ENCODE peak calls at places on chromosomes 13 and 19, in six cellular contexts. V is A549, K is body of pancreas, I is transverse colon, X is lower leg skin, C is stomach. F is an unnamed sample.
A peak's percentile ranks its signal among the peaks of the same experiment; 100 is the strongest.

GRCh38 chr19:15404780-15405211 is 14.0 kb downstream of the AKAP8L start:
- DNase-seq in K (no peak), X (no peak), V (no peak), C (no peak), I (no peak), F (no peak)

GRCh38 chr19:30719189-30719990 is 347.2 kb downstream of the ZNF536 start:
- DNase-seq in C (peak; percentile 62), X (no peak), V (peak; percentile 33), K (peak; percentile 80), I (peak; percentile 60), F (peak; percentile 38)

GRCh38 chr19:19860756-19861390 is 4.8 kb upstream of the ZNF253 start:
- DNase-seq in I (no peak), X (no peak), K (no peak), V (no peak), C (no peak), F (no peak)

GRCh38 chr13:40446365-40446764 is 220.1 kb downstream of the FOXO1 start:
- DNase-seq in I (no peak), C (no peak), V (no peak), X (no peak), K (no peak), F (no peak)

GRCh38 chr19:811511-812048 is 10.2 kb downstream of the PLPPR3 start:
- DNase-seq in I (no peak), C (no peak), V (no peak), K (no peak), X (no peak), F (no peak)

GRCh38 chr19:55212447-55212846 is 3.1 kb upstream of the PTPRH start:
- DNase-seq in K (no peak), I (peak; percentile 67), X (no peak), V (peak; percentile 81), C (no peak), F (no peak)

GRCh38 chr13:46492946-46493345 is 60.0 kb upstream of the LRCH1 start:
- DNase-seq in C (no peak), V (peak; percentile 43), I (no peak), K (no peak), X (no peak), F (peak; percentile 6)

GRCh38 chr19:2962018-2962670 is 15.2 kb upstream of the TLE6 start:
- DNase-seq in X (peak; percentile 83), C (peak; percentile 49), I (peak; percentile 47), K (peak; percentile 66), V (peak; percentile 66), F (no peak)

GRCh38 chr19:9054768-9055167 is 32.1 kb upstream of the OR1M1 start:
- DNase-seq in K (no peak), X (peak; percentile 17), C (no peak), V (peak; percentile 70), I (no peak), F (no peak)

GRCh38 chr19:54297759-54298305 is 15.1 kb downstream of the LILRA5 start:
- DNase-seq in I (no peak), X (no peak), K (no peak), C (no peak), V (peak; percentile 29), F (no peak)

GRCh38 chr19:16035601-16036297 is 40.5 kb upstream of the TPM4 start:
- DNase-seq in C (no peak), K (no peak), V (no peak), X (no peak), I (no peak), F (no peak)

DNA sequence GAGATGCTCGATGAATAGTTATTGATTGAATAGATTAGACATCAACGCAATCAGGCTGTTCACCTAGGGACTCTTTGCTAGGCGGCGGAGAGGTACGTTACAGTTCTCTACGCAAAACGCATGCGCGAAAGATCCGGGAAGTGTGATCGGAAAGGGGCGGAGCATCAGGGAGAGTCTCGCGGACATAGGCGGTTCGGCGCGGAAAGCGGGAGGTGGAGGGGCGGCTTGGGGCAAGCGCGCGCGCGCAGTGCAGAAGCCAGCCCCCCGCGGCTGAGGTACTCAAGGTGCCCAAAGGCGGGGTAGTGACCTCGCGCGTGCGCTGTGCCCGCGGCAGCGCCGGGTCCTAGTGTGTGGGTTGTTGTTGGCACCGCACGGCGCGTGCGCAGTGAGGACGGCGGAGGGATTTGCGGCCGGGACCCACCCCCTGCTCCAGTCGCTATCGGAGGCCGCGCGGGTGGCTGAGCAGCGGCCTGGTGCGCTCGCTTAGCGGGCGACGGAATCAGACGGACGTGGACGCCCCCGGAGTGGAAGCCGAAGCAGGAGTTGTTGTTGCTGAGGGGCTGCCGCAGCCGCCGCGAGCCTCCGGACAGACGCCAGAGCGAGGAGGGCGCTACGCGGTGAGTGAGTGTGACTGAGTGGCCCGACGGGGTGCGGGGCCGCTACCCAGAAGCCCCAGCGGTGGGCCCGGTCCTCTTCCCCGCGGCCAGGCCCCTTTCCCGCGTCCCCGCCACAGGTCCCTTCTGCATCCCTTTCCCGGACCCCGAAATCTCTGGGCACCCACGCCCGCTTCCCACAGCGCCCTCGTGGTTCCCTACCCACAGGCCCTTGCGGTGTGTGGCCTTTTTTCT is at the start of gene SNRNP70:
- DNase-seq in X (peak; percentile 98), C (peak; percentile 100), I (peak; percentile 99), K (peak; percentile 99), V (peak; percentile 100), F (peak; percentile 95)
- TF ChIP-seq POLR2A in X (peak; percentile 79), C (peak; percentile 60), I (peak; percentile 87), K (peak; percentile 95), V (peak; percentile 94), F (peak; percentile 65)

GRCh38 chr19:1864480-1865171 is 1.2 kb upstream of the KLF16 start:
- DNase-seq in K (peak; percentile 69), C (peak; percentile 73), I (peak; percentile 83), X (no peak), V (peak; percentile 72), F (peak; percentile 88)
- TF ChIP-seq POLR2A in K (peak; percentile 39), C (no peak), I (no peak), X (no peak), V (peak; percentile 11), F (peak; percentile 26)

DNA sequence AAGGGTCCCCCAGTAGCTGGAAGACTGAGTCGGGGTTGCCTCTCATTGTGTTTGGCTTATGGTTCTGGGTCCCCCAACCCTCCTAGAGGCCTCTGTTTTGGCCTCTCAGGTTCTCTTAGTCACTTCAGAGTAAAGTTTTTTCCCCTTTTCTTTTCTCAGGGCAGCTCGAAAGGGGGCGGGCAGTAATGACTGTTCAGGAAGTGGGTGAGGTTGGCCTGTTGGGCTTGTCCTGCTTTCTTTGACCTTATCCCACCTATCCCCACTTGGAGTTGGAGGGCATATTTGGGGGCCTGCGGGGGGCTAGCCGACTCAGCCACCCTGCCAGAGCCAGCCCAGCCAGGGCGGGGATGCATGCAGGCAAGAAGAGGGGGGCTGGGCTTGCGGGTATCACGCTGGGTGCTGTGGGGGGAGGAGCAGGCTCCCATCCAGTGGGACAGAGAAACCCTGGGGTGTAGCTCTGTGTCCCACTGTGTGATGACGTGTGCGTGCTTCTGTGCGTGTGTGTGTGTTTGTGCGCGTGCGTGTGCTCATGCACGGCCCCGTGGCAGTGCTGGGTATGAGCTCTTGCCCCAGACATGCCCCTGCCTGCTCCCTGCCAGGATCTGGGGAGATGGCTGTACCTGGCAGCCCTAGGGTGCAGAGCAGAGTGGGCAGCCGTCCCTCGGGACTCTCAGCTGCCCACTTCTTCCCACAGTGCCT is 1.4 kb downstream of the CIC start:
- DNase-seq in K (peak; percentile 54), I (peak; percentile 63), X (no peak), V (peak; percentile 83), C (peak; percentile 63), F (peak; percentile 90)
- TF ChIP-seq POLR2A in K (peak; percentile 59), I (peak; percentile 13), X (no peak), V (peak; percentile 60), C (no peak), F (peak; percentile 55)

DNA sequence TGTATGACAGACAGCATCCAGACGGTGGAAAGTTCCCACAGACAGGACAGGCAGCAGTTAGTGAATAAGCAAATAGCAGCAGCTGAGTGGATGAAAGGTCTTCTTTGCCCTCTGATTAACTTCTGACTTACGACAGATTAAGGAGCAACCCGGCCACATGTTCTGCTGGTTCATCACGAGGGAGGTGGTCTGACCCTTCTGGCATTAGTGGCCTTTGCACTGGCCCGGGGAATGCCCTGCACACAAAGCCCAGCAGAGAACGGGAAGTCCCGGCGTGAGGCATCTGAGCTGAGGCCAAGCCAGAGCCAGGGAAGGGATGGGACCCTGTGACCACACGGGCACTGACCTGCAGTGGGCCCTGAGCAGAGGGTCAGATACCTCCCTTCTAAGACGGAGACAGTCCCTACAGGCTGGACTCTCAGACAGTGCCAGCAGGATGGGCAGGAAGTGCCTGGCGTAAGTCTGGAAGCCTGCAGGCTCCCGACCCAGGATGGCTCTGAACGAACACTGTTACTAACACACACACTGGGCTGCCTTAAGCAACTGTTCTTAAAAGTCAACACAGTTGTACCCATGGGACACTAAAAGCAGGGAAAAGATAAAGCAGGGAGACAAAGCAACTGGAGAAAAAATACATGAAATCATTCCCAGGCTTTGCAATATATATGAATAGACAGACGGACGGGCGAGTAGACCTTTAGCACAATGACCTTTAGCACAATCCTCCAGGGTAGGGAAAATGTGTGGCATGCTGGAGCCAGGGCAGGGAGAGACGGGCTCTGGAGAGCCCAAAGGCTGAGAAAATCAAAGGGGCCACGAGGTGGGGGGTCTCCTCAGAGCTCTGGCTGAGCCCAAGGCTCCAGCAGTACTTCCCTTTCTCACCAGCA is 6.3 kb downstream of the C19orf12 start:
- DNase-seq in C (no peak), X (no peak), I (peak; percentile 42), V (no peak), K (no peak), F (no peak)
- TF ChIP-seq POLR2A in C (no peak), X (no peak), I (no peak), V (no peak), K (no peak), F (no peak)